ENCODE peak calls at places on chromosomes 1 and 21, in five cellular contexts. K, O, B, S and Y are unnamed samples.

GRCh38 chr1:99969260-99969728 is 502 bp upstream of the SLC35A3 start:
- ATAC-seq in K (peak; percentile 1), O (peak; percentile 13), B (peak; percentile 4), S (no peak), Y (peak; percentile 5)

GRCh38 chr1:148318900-148319242 is 164.2 kb downstream of the PPIAL4G start:
- ATAC-seq in K (no peak), O (peak; percentile 6), B (peak; percentile 80), S (no peak), Y (peak; percentile 83)

GRCh38 chr21:26736449-26736848 is 108.8 kb downstream of the ADAMTS1 start:
- ATAC-seq in K (no peak), O (no peak), B (no peak), S (no peak), Y (no peak)

GRCh38 chr21:41426656-41427311 is 745 bp downstream of the MX1 start:
- ATAC-seq in K (peak; percentile 41), O (peak; percentile 6), B (peak; percentile 2), S (no peak), Y (no peak)

GRCh38 chr1:59139396-59139795 is 157.5 kb upstream of the FGGY start:
- ATAC-seq in K (peak; percentile 14), O (peak; percentile 73), B (peak; percentile 65), S (peak; percentile 25), Y (peak; percentile 57)

GRCh38 chr1:181482001-181482430 is 1.3 kb upstream of the CACNA1E start:
- ATAC-seq in K (no peak), O (no peak), B (peak; percentile 8), S (no peak), Y (no peak)

GRCh38 chr21:18164933-18165332 is 79.7 kb upstream of the CHODL start:
- ATAC-seq in K (no peak), O (no peak), B (no peak), S (no peak), Y (no peak)

GRCh38 chr1:31637915-31638673 is 6.6 kb downstream of the PEF1 start:
- ATAC-seq in K (peak; percentile 5), O (peak; percentile 23), B (no peak), S (no peak), Y (no peak)

GRCh38 chr1:43074244-43074643 is 97.8 kb downstream of the EBNA1BP2 start:
- ATAC-seq in K (peak; percentile 41), O (no peak), B (no peak), S (no peak), Y (no peak)

GRCh38 chr1:51330331-51331201 is at the start of gene TTC39A:
- ATAC-seq in K (peak; percentile 12), O (peak; percentile 35), B (peak; percentile 68), S (no peak), Y (peak; percentile 23)

GRCh38 chr1:116836099-116836498 is 73.6 kb upstream of the PTGFRN start:
- ATAC-seq in K (no peak), O (no peak), B (no peak), S (no peak), Y (no peak)

GRCh38 chr1:174008979-174009378 is 13.2 kb downstream of the RC3H1 start:
- ATAC-seq in K (peak; percentile 50), O (no peak), B (no peak), S (no peak), Y (no peak)

GRCh38 chr1:91674107-91674506 is 173.5 kb downstream of the CDC7 start:
- ATAC-seq in K (no peak), O (no peak), B (no peak), S (no peak), Y (peak; percentile 54)